ENCODE peak calls at places on chromosomes 13 and 19, in ten cellular contexts. R is PC-3, T is OCI-LY7, B is thoracic aorta, N is HFF-Myc, H is ovary, L is spleen, A is AG04450, S is foreskin fibroblast, K is A673. C is an unnamed sample.
A peak's percentile ranks its signal among the peaks of the same experiment; 100 is the strongest.

GRCh38 chr13:94480672-94481145 is 1.2 kb upstream of the DCT start:
- DNase-seq in R (no peak), T (no peak), B (no peak), N (no peak), H (no peak), L (no peak), A (no peak), S (peak; percentile 12), K (no peak), C (peak; percentile 78)

GRCh38 chr13:36131215-36131930 is at the start of gene DCLK1:
- DNase-seq in R (no peak), T (no peak), B (no peak), N (no peak), H (peak; percentile 70), L (no peak), A (no peak), S (no peak), K (peak; percentile 68), C (peak; percentile 77)

GRCh38 chr13:98313023-98313937 is 136.2 kb upstream of the RNF113B start:
- DNase-seq in R (no peak), T (no peak), B (no peak), N (no peak), H (no peak), L (no peak), A (no peak), S (no peak), K (no peak), C (no peak)

GRCh38 chr13:109479991-109480696 is 306.2 kb downstream of the IRS2 start:
- DNase-seq in R (peak; percentile 52), T (no peak), B (peak; percentile 17), N (no peak), H (no peak), L (no peak), A (no peak), S (peak; percentile 44), K (peak; percentile 9), C (peak; percentile 37)

GRCh38 chr13:107881362-107881761 is 334.0 kb downstream of the LIG4 start:
- DNase-seq in R (peak; percentile 89), T (no peak), B (no peak), N (no peak), H (no peak), L (no peak), A (no peak), S (no peak), K (no peak), C (no peak)

GRCh38 chr13:31101511-31102170 is 60.1 kb downstream of the HSPH1 start:
- DNase-seq in R (no peak), T (no peak), B (no peak), N (no peak), H (no peak), L (no peak), A (no peak), S (no peak), K (no peak), C (no peak)

GRCh38 chr13:77521595-77522367 is 13.7 kb upstream of the SCEL start:
- DNase-seq in R (peak; percentile 92), T (no peak), B (no peak), N (no peak), H (no peak), L (no peak), A (no peak), S (peak; percentile 23), K (peak; percentile 92), C (peak; percentile 38)

GRCh38 chr13:35260316-35260715 is 216.2 kb downstream of the MAB21L1 start:
- DNase-seq in R (no peak), T (no peak), B (no peak), N (no peak), H (no peak), L (no peak), A (no peak), S (no peak), K (no peak), C (no peak)

DNA sequence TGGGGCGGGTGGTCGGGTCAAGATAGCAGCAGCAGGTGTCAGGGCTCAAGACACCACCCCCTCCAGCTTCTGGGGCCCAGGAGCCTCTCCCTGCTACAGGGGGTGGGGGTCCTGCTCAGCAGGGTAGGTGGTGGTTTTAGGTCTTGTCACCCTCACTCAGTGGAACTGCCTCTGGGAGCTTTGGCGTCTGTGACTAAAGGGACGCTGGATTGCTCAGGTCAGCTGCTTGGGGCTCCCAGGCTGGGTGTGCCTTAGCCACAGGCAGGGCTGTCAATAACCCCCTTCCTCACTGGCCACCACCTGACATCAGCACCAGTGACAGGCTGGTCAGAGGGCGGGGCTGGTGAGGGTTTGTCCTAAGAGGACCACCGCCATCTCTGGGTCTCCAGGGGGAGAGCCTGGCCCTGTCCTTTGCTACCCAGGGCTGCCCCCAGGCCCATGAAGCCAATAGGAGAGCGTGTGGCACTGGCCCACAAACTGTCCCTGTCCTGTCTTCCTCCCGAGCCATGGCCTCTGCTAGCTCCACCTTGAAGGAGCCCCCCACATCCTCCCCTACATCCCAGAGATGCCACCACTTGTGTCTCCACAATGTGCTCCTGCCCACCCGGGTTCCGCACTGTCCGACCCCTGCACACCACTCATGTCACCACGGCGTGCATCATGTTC is 36.4 kb downstream of the MAU2 start:
- DNase-seq in R (no peak), T (no peak), B (no peak), N (no peak), H (no peak), L (no peak), A (no peak), S (no peak), K (no peak), C (no peak)
- TF ChIP-seq CTCF in R (no peak), T (no peak), B (no peak), N (no peak), H (no peak), L (no peak), A (no peak), S (no peak), K (no peak), C (no peak)

GRCh38 chr19:38508507-38508906 is 75.0 kb downstream of the RYR1 start:
- DNase-seq in R (no peak), T (no peak), B (no peak), N (no peak), H (no peak), L (no peak), A (no peak), S (no peak), K (no peak), C (no peak)

GRCh38 chr19:38505958-38506357 is 72.5 kb downstream of the RYR1 start:
- DNase-seq in R (no peak), T (no peak), B (no peak), N (no peak), H (no peak), L (no peak), A (no peak), S (no peak), K (no peak), C (no peak)

GRCh38 chr19:38507551-38508127 is 74.1 kb downstream of the RYR1 start:
- DNase-seq in R (no peak), T (no peak), B (no peak), N (no peak), H (no peak), L (no peak), A (no peak), S (no peak), K (no peak), C (no peak)

GRCh38 chr19:38506375-38506722 is 72.9 kb downstream of the RYR1 start:
- DNase-seq in R (no peak), T (no peak), B (no peak), N (no peak), H (no peak), L (no peak), A (no peak), S (no peak), K (no peak), C (no peak)

DNA sequence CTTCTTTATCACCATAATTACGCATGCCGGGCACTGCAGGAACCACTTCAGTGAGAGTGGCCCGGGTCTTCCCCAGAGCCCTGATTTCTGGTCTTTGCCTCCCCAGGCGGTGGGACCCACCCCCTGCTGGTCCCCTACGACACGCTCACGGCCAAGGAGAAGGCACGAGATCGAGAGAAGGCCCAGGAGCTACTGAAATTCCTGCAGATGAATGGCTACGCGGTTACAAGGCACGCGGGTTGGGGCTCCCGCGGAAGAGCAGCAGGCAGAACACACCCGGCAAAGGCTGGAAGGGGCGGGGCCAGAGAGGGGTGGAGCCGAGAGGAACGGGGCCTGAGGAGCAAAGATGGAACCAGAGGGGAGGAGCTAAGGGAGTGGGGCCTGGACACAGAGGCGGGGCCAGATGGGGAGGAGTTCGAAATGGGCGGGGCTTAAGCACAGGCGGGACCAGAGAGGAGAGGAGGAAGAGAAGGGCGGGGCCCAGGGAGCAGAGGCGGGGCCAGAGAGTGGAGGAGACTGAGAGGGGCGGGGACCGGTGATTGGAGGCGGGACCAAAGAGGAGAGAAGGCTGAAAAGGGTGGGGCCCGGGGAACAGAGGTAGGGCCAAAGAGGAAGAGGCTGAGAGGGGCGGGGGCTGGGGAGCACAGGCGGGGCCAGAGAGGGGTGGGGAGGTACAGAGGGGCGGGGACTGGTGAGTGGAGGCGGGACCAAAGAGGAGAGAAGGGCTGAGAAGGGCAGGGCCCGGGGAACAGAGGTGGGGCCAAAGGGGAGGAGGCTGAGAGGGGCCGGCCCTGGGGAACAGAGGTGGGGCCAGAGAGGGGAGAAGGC is 73.4 kb downstream of the RYR1 start:
- DNase-seq in R (peak; percentile 89), T (peak; percentile 95), B (peak; percentile 23), N (peak; percentile 6), H (peak; percentile 98), L (peak; percentile 94), A (no peak), S (peak; percentile 2), K (peak; percentile 94), C (peak; percentile 53)
- H3K4me3 ChIP-seq in R (no peak overlapping the region), T (peak overlapping the region; percentile 29), B (no peak overlapping the region), N (no peak overlapping the region), H (no peak overlapping the region), L (no peak overlapping the region), A (no peak overlapping the region), S (no peak overlapping the region), K (no peak overlapping the region), C (no peak overlapping the region)

GRCh38 chr19:51807111-51807701 is 12.2 kb downstream of the FPR3 start:
- DNase-seq in R (peak; percentile 89), T (no peak), B (no peak), N (no peak), H (no peak), L (no peak), A (no peak), S (no peak), K (peak; percentile 85), C (no peak)

GRCh38 chr19:51807925-51808324 is 13.0 kb downstream of the FPR3 start:
- DNase-seq in R (peak; percentile 56), T (no peak), B (no peak), N (no peak), H (no peak), L (no peak), A (no peak), S (no peak), K (no peak), C (no peak)

GRCh38 chr19:51809787-51810186 is 14.8 kb downstream of the FPR3 start:
- DNase-seq in R (peak; percentile 51), T (no peak), B (no peak), N (no peak), H (no peak), L (no peak), A (no peak), S (no peak), K (no peak), C (peak; percentile 72)

GRCh38 chr19:51810228-51810627 is 15.3 kb downstream of the FPR3 start:
- DNase-seq in R (peak; percentile 71), T (no peak), B (no peak), N (no peak), H (no peak), L (no peak), A (no peak), S (no peak), K (peak; percentile 70), C (peak; percentile 44)

GRCh38 chr19:51808333-51808986 is 13.5 kb downstream of the FPR3 start:
- DNase-seq in R (peak; percentile 92), T (no peak), B (no peak), N (peak; percentile 2), H (no peak), L (no peak), A (no peak), S (peak; percentile 24), K (peak; percentile 79), C (peak; percentile 88)
- TF ChIP-seq CTCF in R (peak; percentile 57), T (no peak), B (no peak), N (no peak), H (no peak), L (no peak), A (no peak), S (no peak), K (peak; percentile 61), C (peak; percentile 30)

GRCh38 chr19:18431351-18432197 is 6.4 kb downstream of the ISYNA1 start:
- DNase-seq in R (no peak), T (no peak), B (no peak), N (no peak), H (peak; percentile 58), L (peak; percentile 81), A (no peak), S (no peak), K (no peak), C (no peak)
- H3K4me3 ChIP-seq in R (no peak overlapping the region), T (no peak overlapping the region), B (no peak overlapping the region), N (no peak overlapping the region), H (no peak overlapping the region), L (no peak overlapping the region), A (no peak overlapping the region), S (no peak overlapping the region), K (no peak overlapping the region), C (no peak overlapping the region)

C was measured in fibroblast of the aortic adventitia.